ENCODE peak calls at places on chromosomes 7 and 10, in six cellular contexts. B is mesendoderm, K is H9, C is H1, U is neuronal stem cell, I is mesenchymal stem cell. Y is an unnamed sample.
A peak's percentile ranks its signal among the peaks of the same experiment; 100 is the strongest.

GRCh38 chr10:120508393-120508792 is 51.4 kb downstream of the PLPP4 start:
- DNase-seq in B (no peak), U (no peak), I (peak; percentile 12), C (no peak), K (no peak), Y (no peak)

GRCh38 chr10:6208781-6209235 is 6.1 kb downstream of the PFKFB3 start:
- DNase-seq in U (no peak), C (no peak), B (no peak), I (no peak), K (peak; percentile 26), Y (no peak)

GRCh38 chr10:116857156-116857555 is 7.9 kb downstream of the ENO4 start:
- DNase-seq in I (no peak), C (no peak), K (no peak), U (no peak), B (no peak), Y (no peak)

GRCh38 chr7:116591202-116592040 is 66.6 kb downstream of the CAV1 start:
- DNase-seq in I (peak; percentile 40), K (no peak), U (no peak), C (no peak), B (no peak), Y (peak; percentile 52)

GRCh38 chr10:112274831-112275230 is 8.4 kb upstream of the TECTB start:
- DNase-seq in I (no peak), K (no peak), B (no peak), U (no peak), C (no peak), Y (no peak)

GRCh38 chr7:4738711-4739527 is 36.5 kb upstream of the AP5Z1 start:
- DNase-seq in K (peak; percentile 80), I (peak; percentile 97), C (no peak), U (no peak), B (peak; percentile 84), Y (peak; percentile 95)

GRCh38 chr7:133369130-133369529 is 116.3 kb downstream of the EXOC4 start:
- DNase-seq in C (no peak), I (peak; percentile 46), U (no peak), B (no peak), K (no peak), Y (peak; percentile 47)

GRCh38 chr10:130971123-130971435 is 340.4 kb downstream of the TCERG1L start:
- DNase-seq in K (no peak), C (no peak), I (no peak), U (no peak), B (no peak), Y (no peak)

GRCh38 chr7:74522281-74522905 is 68.7 kb downstream of the GTF2IRD1 start:
- DNase-seq in C (no peak), B (no peak), I (no peak), K (no peak), U (no peak), Y (no peak)

GRCh38 chr7:113996405-113996804 is 77.6 kb upstream of the PPP1R3A start:
- DNase-seq in K (no peak), C (no peak), B (peak; percentile 19), U (no peak), I (no peak), Y (peak; percentile 1)

GRCh38 chr7:107479303-107479702 is 9.4 kb downstream of the GPR22 start:
- DNase-seq in K (no peak), C (no peak), B (no peak), U (no peak), I (no peak), Y (no peak)

GRCh38 chr10:52256832-52257691 is 57.0 kb upstream of the DKK1 start:
- DNase-seq in K (no peak), B (no peak), U (no peak), C (no peak), I (peak; percentile 8), Y (peak; percentile 31)

GRCh38 chr7:112205348-112206237 is 606 bp downstream of the DOCK4 start:
- DNase-seq in B (peak; percentile 89), U (peak; percentile 72), I (peak; percentile 83), K (peak; percentile 64), C (no peak), Y (peak; percentile 64)

GRCh38 chr7:94696981-94697670 is 41.2 kb upstream of the SGCE start:
- DNase-seq in U (no peak), C (no peak), K (no peak), I (peak; percentile 95), B (peak; percentile 59), Y (peak; percentile 97)

GRCh38 chr10:107554351-107554750 is 389.8 kb upstream of the SORCS1 start:
- DNase-seq in I (no peak), B (no peak), K (no peak), U (no peak), C (no peak), Y (no peak)

GRCh38 chr7:127437772-127438330 is 45.3 kb upstream of the ZNF800 start:
- DNase-seq in K (no peak), I (peak; percentile 6), B (peak; percentile 3), C (no peak), U (no peak), Y (peak; percentile 78)

GRCh38 chr7:91468231-91468630 is 204.0 kb downstream of the FZD1 start:
- DNase-seq in I (no peak), B (no peak), C (no peak), K (no peak), U (no peak), Y (no peak)

GRCh38 chr10:104307576-104308438 is 30.5 kb downstream of the ITPRIP start:
- DNase-seq in U (no peak), C (no peak), I (no peak), B (no peak), K (no peak), Y (no peak)

GRCh38 chr10:114479307-114479706 is 75.0 kb upstream of the AFAP1L2 start:
- DNase-seq in B (no peak), U (no peak), I (peak; percentile 26), K (no peak), C (no peak), Y (no peak)

GRCh38 chr10:12382956-12383531 is 33.7 kb downstream of the CAMK1D start:
- DNase-seq in C (no peak), K (no peak), U (no peak), I (no peak), B (no peak), Y (no peak)

GRCh38 chr7:124856299-124856888 is 73.2 kb downstream of the POT1 start:
- DNase-seq in I (peak; percentile 59), C (no peak), B (peak; percentile 51), K (no peak), U (peak; percentile 9), Y (peak; percentile 61)

GRCh38 chr7:151251328-151251925 is 2.9 kb upstream of the SMARCD3 start:
- DNase-seq in C (no peak), B (no peak), I (peak; percentile 62), K (no peak), U (peak; percentile 23), Y (peak; percentile 66)

GRCh38 chr10:96651998-96652431 is 65.2 kb upstream of the TM9SF3 start:
- DNase-seq in B (no peak), I (no peak), C (no peak), U (no peak), K (no peak), Y (no peak)

GRCh38 chr10:97213431-97213830 is 27.7 kb upstream of the SLIT1 start:
- DNase-seq in U (no peak), C (no peak), K (no peak), B (no peak), I (no peak), Y (no peak)

GRCh38 chr10:70672165-70672992 is at the start of gene ADAMTS14:
- DNase-seq in C (peak; percentile 13), I (peak; percentile 41), U (peak; percentile 44), K (peak; percentile 62), B (peak; percentile 55), Y (no peak)

GRCh38 chr10:101285093-101285463 is 55.8 kb upstream of the LBX1 start:
- DNase-seq in I (no peak), B (no peak), U (no peak), K (peak; percentile 27), C (no peak), Y (no peak)

GRCh38 chr10:31031666-31032514 is at the start of gene ZNF438:
- DNase-seq in K (peak; percentile 95), I (peak; percentile 95), U (peak; percentile 93), C (peak; percentile 86), B (peak; percentile 96), Y (peak; percentile 95)

GRCh38 chr10:29535778-29536459 is 98.9 kb downstream of the SVIL start:
- DNase-seq in C (no peak), B (no peak), K (no peak), U (no peak), I (no peak), Y (no peak)

GRCh38 chr10:29535012-29535777 is 99.6 kb downstream of the SVIL start:
- DNase-seq in C (no peak), B (peak; percentile 74), I (peak; percentile 92), K (peak; percentile 79), U (no peak), Y (peak; percentile 88)

GRCh38 chr10:29533696-29534285 is 101.0 kb downstream of the SVIL start:
- DNase-seq in K (no peak), B (no peak), I (no peak), U (no peak), C (no peak), Y (no peak)

GRCh38 chr10:29533046-29533445 is 101.7 kb downstream of the SVIL start:
- DNase-seq in I (no peak), B (no peak), K (no peak), U (no peak), C (no peak), Y (no peak)

DNA sequence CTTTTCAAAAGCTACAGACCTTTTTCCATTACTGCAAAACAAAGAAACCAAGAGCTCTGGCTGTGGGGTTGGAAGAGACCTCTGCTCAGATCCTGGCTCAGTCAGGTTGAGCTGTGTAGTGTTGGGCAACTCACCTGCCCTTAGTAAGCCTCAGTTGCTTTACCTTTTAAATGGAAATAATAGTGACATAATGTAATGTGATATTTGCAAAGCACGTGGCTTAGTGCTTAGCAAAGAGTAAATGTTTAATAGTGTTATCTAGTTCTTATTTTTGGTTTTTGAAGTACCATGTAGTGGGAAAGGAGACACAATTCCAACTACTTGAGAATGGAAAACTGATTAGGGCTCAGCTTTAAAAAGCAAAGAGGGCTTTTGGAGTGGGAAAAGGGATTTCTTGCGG is 100.2 kb downstream of the SVIL start:
- DNase-seq in C (no peak), U (no peak), I (no peak), B (no peak), K (no peak), Y (no peak)
- H2BK15ac ChIP-seq in C (no peak overlapping the region), U (no peak overlapping the region), I (no peak overlapping the region), B (no peak overlapping the region), K (no peak overlapping the region), Y (no peak overlapping the region)

DNA sequence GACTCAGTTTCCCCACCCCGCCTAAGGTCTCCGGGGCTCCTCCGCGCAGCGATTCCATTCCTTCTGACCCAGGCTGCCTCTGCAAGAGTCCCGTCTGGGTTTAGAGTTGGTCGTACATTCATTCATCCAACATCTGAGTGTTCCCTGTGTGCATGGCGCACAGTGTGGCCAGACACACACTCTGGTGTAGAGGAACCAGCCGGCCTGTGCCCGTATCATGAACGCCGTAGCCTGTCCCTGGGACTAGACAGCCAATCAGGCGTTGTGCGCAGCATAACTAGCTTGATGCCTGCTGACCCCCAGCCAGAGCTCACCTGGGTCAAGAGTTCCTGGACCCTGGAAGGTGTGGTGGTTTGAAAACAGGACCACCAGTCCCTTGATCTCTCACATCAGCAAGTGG is 20.9 kb upstream of the PDGFA start:
- DNase-seq in U (no peak), B (no peak), K (no peak), C (no peak), I (no peak), Y (no peak)
- H4K8ac ChIP-seq in U (no peak overlapping the region), B (no peak overlapping the region), K (no peak overlapping the region), C (peak overlapping the region; percentile 64), I (no peak overlapping the region), Y (peak overlapping the region; percentile 43)

GRCh38 chr7:118152632-118153031 is 31.3 kb upstream of the LSM8 start:
- DNase-seq in C (no peak), K (no peak), U (no peak), B (no peak), I (no peak), Y (no peak)
- H2BK15ac ChIP-seq in C (no peak overlapping the region), K (no peak overlapping the region), U (no peak overlapping the region), B (no peak overlapping the region), I (no peak overlapping the region), Y (no peak overlapping the region)

GRCh38 chr7:504221-505081 is 15.2 kb downstream of the PDGFA start:
- DNase-seq in K (no peak), C (no peak), U (no peak), I (no peak), B (no peak), Y (no peak)
- H4K8ac ChIP-seq in K (no peak overlapping the region), C (peak overlapping the region; percentile 57), U (no peak overlapping the region), I (no peak overlapping the region), B (no peak overlapping the region), Y (no peak overlapping the region)